ENCODE peak calls at places on chromosomes 16 and 17, in seven cellular contexts. S is HepG2, X is GM12878, B is SK-N-SH, K is HCT116, Y is H1, L is K562. M is an unnamed sample.

GRCh38 chr16:24988593-24989338 is 26.4 kb downstream of the ARHGAP17 start:
- DNase-seq in Y (no peak), S (peak; percentile 75), B (peak; percentile 57), L (no peak), K (peak; percentile 6), X (no peak), M (peak; percentile 28)

GRCh38 chr17:20191066-20191465 is 181.9 kb downstream of the SPECC1 start:
- DNase-seq in X (no peak), Y (no peak), S (no peak), L (no peak), B (no peak), K (no peak), M (no peak)

GRCh38 chr17:10875984-10876555 is 38.2 kb upstream of the PIRT start:
- DNase-seq in Y (peak; percentile 88), S (peak; percentile 40), L (peak; percentile 42), K (peak; percentile 36), X (no peak), B (peak; percentile 58), M (peak; percentile 53)

GRCh38 chr17:69042308-69042707 is 18.4 kb downstream of the ABCA9 start:
- DNase-seq in X (no peak), S (no peak), K (no peak), B (no peak), Y (no peak), L (no peak), M (no peak)

GRCh38 chr16:85296859-85297698 is 184.8 kb upstream of the CIBAR2 start:
- DNase-seq in B (peak; percentile 72), S (peak; percentile 52), Y (peak; percentile 87), X (no peak), L (peak; percentile 85), K (peak; percentile 31), M (peak; percentile 73)

GRCh38 chr17:13393841-13394710 is 207.7 kb downstream of the HS3ST3A1 start:
- DNase-seq in S (no peak), X (no peak), L (no peak), B (no peak), K (no peak), Y (no peak), M (no peak)

GRCh38 chr17:81239714-81240555 is 817 bp downstream of the NDUFAF8 start:
- DNase-seq in X (no peak), Y (no peak), L (peak; percentile 48), S (no peak), B (peak; percentile 67), K (no peak), M (peak; percentile 49)

GRCh38 chr17:80847506-80848230 is 144.0 kb upstream of the CHMP6 start:
- DNase-seq in L (peak; percentile 71), X (no peak), B (no peak), Y (no peak), S (no peak), K (no peak), M (no peak)

GRCh38 chr16:17230932-17231581 is 239.7 kb downstream of the XYLT1 start:
- DNase-seq in B (no peak), K (no peak), S (no peak), L (no peak), Y (no peak), X (no peak), M (no peak)

GRCh38 chr17:28765038-28765437 is 21.2 kb downstream of the TRAF4 start:
- DNase-seq in K (no peak), X (no peak), S (no peak), L (no peak), B (no peak), Y (no peak), M (no peak)

GRCh38 chr17:28763137-28763799 is 19.5 kb downstream of the TRAF4 start:
- DNase-seq in B (no peak), K (no peak), S (no peak), X (no peak), L (no peak), Y (no peak), M (no peak)

GRCh38 chr17:28760561-28760960 is 16.8 kb downstream of the TRAF4 start:
- DNase-seq in L (no peak), X (no peak), S (no peak), Y (no peak), B (no peak), K (no peak), M (no peak)

GRCh38 chr17:28760987-28761562 is 17.3 kb downstream of the TRAF4 start:
- DNase-seq in K (no peak), B (no peak), Y (peak; percentile 83), L (no peak), X (no peak), S (no peak), M (peak; percentile 68)

GRCh38 chr17:28763804-28764266 is 20.0 kb downstream of the TRAF4 start:
- DNase-seq in L (peak; percentile 73), Y (peak; percentile 84), X (no peak), S (peak; percentile 68), K (peak; percentile 53), B (peak; percentile 78), M (peak; percentile 58)
- TF ChIP-seq JUND in L (peak; percentile 16), Y (no peak), X (no peak), S (no peak), K (no peak), B (no peak), M (no peak)

GRCh38 chr16:9447195-9447551 is 355.7 kb downstream of the HAPSTR1 start:
- DNase-seq in Y (no peak), S (no peak), L (no peak), K (no peak), B (no peak), X (no peak), M (no peak)
- TF ChIP-seq JUND in Y (no peak), S (no peak), L (no peak), K (no peak), B (no peak), X (no peak), M (no peak)

DNA sequence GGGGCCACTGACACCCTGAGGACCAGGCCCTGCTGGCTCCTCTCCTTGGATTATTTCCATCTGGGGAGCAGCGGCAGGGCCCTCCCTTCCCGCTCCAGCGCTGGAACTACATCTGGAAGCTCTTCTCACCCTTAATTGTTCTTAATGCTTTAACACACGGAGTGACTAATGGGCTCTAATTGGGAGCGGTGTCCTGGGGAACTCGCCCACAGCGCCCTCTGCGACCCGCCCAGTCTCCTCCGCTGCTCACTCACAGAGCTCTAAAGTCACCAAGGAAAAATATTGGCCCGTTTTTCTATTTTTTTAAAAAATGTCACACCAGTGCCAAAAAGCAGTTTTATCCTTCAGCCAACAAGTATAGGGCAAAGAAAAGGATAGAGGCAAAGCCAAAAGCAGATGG is 134.8 kb downstream of the RBFOX3 start:
- DNase-seq in B (no peak), Y (no peak), L (no peak), X (no peak), K (no peak), S (no peak), M (no peak)
- TF ChIP-seq JUND in B (no peak), Y (no peak), L (no peak), X (no peak), K (no peak), S (no peak), M (no peak)

GRCh38 chr17:57707892-57708291 is 37.2 kb downstream of the CCDC182 start:
- DNase-seq in S (no peak), L (no peak), B (peak; percentile 70), K (no peak), Y (peak; percentile 60), X (no peak), M (no peak)
- TF ChIP-seq JUND in S (no peak), L (no peak), B (no peak), K (no peak), Y (no peak), X (no peak), M (no peak)

GRCh38 chr16:48193846-48194245 is 38.1 kb upstream of the ABCC12 start:
- DNase-seq in L (no peak), X (no peak), B (no peak), S (no peak), K (no peak), Y (no peak), M (no peak)
- TF ChIP-seq JUND in L (no peak), X (no peak), B (no peak), S (no peak), K (no peak), Y (no peak), M (no peak)

GRCh38 chr17:8611135-8611534 is 19.4 kb downstream of the MYH10 start:
- DNase-seq in B (no peak), Y (no peak), K (no peak), L (no peak), X (no peak), S (no peak), M (no peak)
- TF ChIP-seq JUND in B (no peak), Y (no peak), K (no peak), L (no peak), X (no peak), S (no peak), M (no peak)

DNA sequence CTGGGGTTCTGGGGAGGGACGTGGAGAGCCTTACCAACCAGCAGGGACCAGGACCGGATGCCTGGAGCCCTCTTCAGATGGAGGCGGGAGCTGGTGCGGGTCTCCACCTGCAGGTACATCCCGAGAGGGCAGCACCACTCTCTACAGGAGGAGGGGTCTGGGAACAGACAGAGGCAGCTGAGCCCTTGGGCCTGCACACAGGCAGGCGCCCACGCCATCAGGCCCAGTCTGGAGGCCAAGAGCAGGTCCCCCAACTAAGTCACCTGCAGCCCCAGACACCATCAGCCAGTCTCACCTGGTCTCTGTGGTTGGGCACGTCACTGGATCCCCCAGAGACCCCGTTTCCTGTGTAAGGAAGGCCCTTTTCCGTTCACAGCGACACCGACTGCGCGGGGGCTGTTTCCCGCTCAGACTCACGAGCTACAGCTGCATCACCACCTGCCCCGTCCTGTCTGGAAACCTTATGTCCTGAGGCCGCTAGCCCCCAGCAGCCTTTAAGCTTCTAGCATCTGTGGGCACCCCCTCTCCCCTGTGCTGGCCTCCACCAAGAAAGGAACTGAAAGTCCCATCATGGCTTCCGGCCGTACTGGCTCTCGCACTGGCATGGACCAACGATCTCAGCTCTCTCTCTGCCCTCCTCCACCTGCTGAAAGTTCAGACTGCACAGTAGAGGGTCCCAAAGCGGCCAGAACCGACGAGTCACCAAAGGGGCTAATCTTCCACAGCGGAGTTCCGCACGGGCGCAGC is 1.2 kb downstream of the CYBC1 start:
- DNase-seq in Y (no peak), B (peak; percentile 52), S (no peak), L (no peak), X (peak; percentile 65), K (no peak), M (no peak)
- TF ChIP-seq JUND in Y (no peak), B (no peak), S (no peak), L (no peak), X (no peak), K (no peak), M (no peak)

GRCh38 chr16:75267631-75268264 is 16.3 kb upstream of the BCAR1 start:
- DNase-seq in K (peak; percentile 54), Y (no peak), X (no peak), S (peak; percentile 71), B (peak; percentile 38), L (no peak), M (peak; percentile 83)
- TF ChIP-seq JUND in K (peak; percentile 90), Y (peak; percentile 34), X (no peak), S (peak; percentile 82), B (peak; percentile 82), L (no peak), M (peak; percentile 86)

GRCh38 chr16:72935896-72936295 is 112.0 kb downstream of the ZFHX3 start:
- DNase-seq in Y (no peak), B (no peak), X (no peak), L (no peak), K (no peak), S (no peak), M (peak; percentile 46)
- TF ChIP-seq JUND in Y (no peak), B (no peak), X (no peak), L (no peak), K (no peak), S (no peak), M (no peak)

M was measured in T47D.